ENCODE peak calls at places on chromosomes 7 and 10, in four cellular contexts. One of them, this sample, is unnamed.

GRCh38 chr10:26318672-26319071 is 102.1 kb downstream of the GAD2 start:
- DNase-seq in adrenal gland: no peak
- DNase-seq in lung: no peak
- DNase-seq in progenitor cell of endocrine pancreas: no peak
- DNase-seq in this sample: no peak

GRCh38 chr10:129598413-129598812 is 131.4 kb downstream of the MGMT start:
- DNase-seq in adrenal gland: no peak
- DNase-seq in lung: no peak
- DNase-seq in progenitor cell of endocrine pancreas: no peak
- DNase-seq in this sample: no peak

GRCh38 chr10:132167041-132167674 is 19.6 kb upstream of the DPYSL4 start:
- DNase-seq in adrenal gland: no peak
- DNase-seq in lung: no peak
- DNase-seq in progenitor cell of endocrine pancreas: no peak
- DNase-seq in this sample: no peak

GRCh38 chr7:105580022-105580740 is 1.1 kb downstream of the EFCAB10 start:
- DNase-seq in adrenal gland: no peak
- DNase-seq in lung: no peak
- DNase-seq in progenitor cell of endocrine pancreas: no peak
- DNase-seq in this sample: no peak

GRCh38 chr10:117926491-117926890 is 120.2 kb downstream of the RAB11FIP2 start:
- DNase-seq in adrenal gland: no peak
- DNase-seq in lung: no peak
- DNase-seq in progenitor cell of endocrine pancreas: no peak
- DNase-seq in this sample: no peak

GRCh38 chr10:63390521-63390920 is 75.3 kb downstream of the JMJD1C start:
- DNase-seq in adrenal gland: no peak
- DNase-seq in lung: no peak
- DNase-seq in progenitor cell of endocrine pancreas: no peak
- DNase-seq in this sample: no peak

GRCh38 chr10:13291821-13292773 is 7.8 kb downstream of the PHYH start:
- DNase-seq in adrenal gland: no peak
- DNase-seq in lung: no peak
- DNase-seq in progenitor cell of endocrine pancreas: no peak
- DNase-seq in this sample: no peak

GRCh38 chr10:74445493-74445892 is 294.5 kb downstream of the ADK start:
- DNase-seq in adrenal gland: no peak
- DNase-seq in lung: no peak
- DNase-seq in progenitor cell of endocrine pancreas: no peak
- DNase-seq in this sample: no peak

GRCh38 chr10:132186488-132187413 is at the start of gene DPYSL4:
- DNase-seq in adrenal gland: no peak
- DNase-seq in lung: no peak
- DNase-seq in progenitor cell of endocrine pancreas: no peak
- DNase-seq in this sample: no peak

GRCh38 chr10:98217793-98218192 is 50.2 kb downstream of the LOXL4 start:
- DNase-seq in adrenal gland: no peak
- DNase-seq in lung: no peak
- DNase-seq in progenitor cell of endocrine pancreas: no peak
- DNase-seq in this sample: no peak

GRCh38 chr7:22001345-22002004 is 55.8 kb upstream of the CDCA7L start:
- DNase-seq in adrenal gland: no peak
- DNase-seq in lung: no peak
- DNase-seq in progenitor cell of endocrine pancreas: peak
- DNase-seq in this sample: peak

GRCh38 chr10:104577171-104577570 is 63.9 kb upstream of the SORCS3 start:
- DNase-seq in adrenal gland: no peak
- DNase-seq in lung: peak
- DNase-seq in progenitor cell of endocrine pancreas: no peak
- DNase-seq in this sample: no peak

GRCh38 chr7:130258494-130259078 is 8.1 kb upstream of the CPA2 start:
- DNase-seq in adrenal gland: no peak
- DNase-seq in lung: no peak
- DNase-seq in progenitor cell of endocrine pancreas: no peak
- DNase-seq in this sample: no peak

GRCh38 chr10:103295391-103296044 is 18.6 kb downstream of the INA start:
- DNase-seq in adrenal gland: no peak
- DNase-seq in lung: no peak
- DNase-seq in progenitor cell of endocrine pancreas: no peak
- DNase-seq in this sample: no peak

This sample was measured in NCI-H1930.